ENCODE peak calls at places on chromosomes 1 and 21, in nine cellular contexts. J, K, D, R, O, Q, A, L and X are unnamed samples.

GRCh38 chr1:214009613-214010550 is 22.1 kb downstream of the PROX1 start:
- DNase-seq in J (no peak), K (no peak), D (no peak), R (no peak), O (no peak), Q (no peak), A (no peak), L (no peak), X (no peak)

GRCh38 chr1:204321051-204321450 is 38.7 kb downstream of the PLEKHA6 start:
- DNase-seq in J (no peak), K (no peak), D (no peak), R (no peak), O (no peak), Q (no peak), A (no peak), L (no peak), X (no peak)

GRCh38 chr1:96999191-96999590 is 277.6 kb downstream of the PTBP2 start:
- DNase-seq in J (no peak), K (no peak), D (no peak), R (no peak), O (no peak), Q (no peak), A (no peak), L (no peak), X (no peak)

GRCh38 chr1:1171551-1172340 is 1.9 kb upstream of the TTLL10 start:
- DNase-seq in J (no peak), K (no peak), D (no peak), R (peak; percentile 26), O (no peak), Q (no peak), A (no peak), L (no peak), X (peak; percentile 75)

GRCh38 chr1:215188302-215188950 is 105.9 kb downstream of the KCNK2 start:
- DNase-seq in J (no peak), K (no peak), D (no peak), R (no peak), O (peak; percentile 55), Q (no peak), A (no peak), L (no peak), X (no peak)

GRCh38 chr1:245241506-245242130 is 86.8 kb downstream of the KIF26B start:
- DNase-seq in J (no peak), K (no peak), D (no peak), R (no peak), O (no peak), Q (no peak), A (no peak), L (no peak), X (no peak)

GRCh38 chr1:26336477-26337205 is 17.3 kb downstream of the CRYBG2 start:
- DNase-seq in J (peak; percentile 36), K (no peak), D (no peak), R (peak; percentile 71), O (peak; percentile 81), Q (no peak), A (peak; percentile 80), L (peak; percentile 65), X (peak; percentile 87)

GRCh38 chr1:53402891-53403655 is 56.1 kb upstream of the DMRTB1 start:
- DNase-seq in J (no peak), K (no peak), D (no peak), R (no peak), O (no peak), Q (no peak), A (no peak), L (no peak), X (no peak)

GRCh38 chr1:169460193-169460833 is 25.4 kb downstream of the SLC19A2 start:
- DNase-seq in J (no peak), K (no peak), D (no peak), R (peak; percentile 8), O (no peak), Q (peak; percentile 26), A (no peak), L (no peak), X (no peak)

GRCh38 chr1:162466797-162467196 is 30.8 kb upstream of the UHMK1 start:
- DNase-seq in J (no peak), K (no peak), D (no peak), R (no peak), O (no peak), Q (no peak), A (no peak), L (no peak), X (no peak)

GRCh38 chr1:99756598-99756997 is 9.8 kb downstream of the FRRS1 start:
- DNase-seq in J (no peak), K (no peak), D (no peak), R (no peak), O (no peak), Q (peak; percentile 51), A (no peak), L (no peak), X (no peak)

GRCh38 chr1:26078286-26079177 is 11.1 kb upstream of the TRIM63 start:
- DNase-seq in J (no peak), K (no peak), D (no peak), R (no peak), O (no peak), Q (no peak), A (no peak), L (no peak), X (no peak)

GRCh38 chr1:16266411-16267118 is 29.6 kb upstream of the CPLANE2 start:
- DNase-seq in J (no peak), K (peak; percentile 34), D (no peak), R (no peak), O (no peak), Q (peak; percentile 88), A (no peak), L (no peak), X (no peak)

GRCh38 chr1:3049164-3049563 is 19.8 kb upstream of the PRDM16 start:
- DNase-seq in J (no peak), K (no peak), D (no peak), R (no peak), O (no peak), Q (no peak), A (no peak), L (no peak), X (no peak)

GRCh38 chr1:186420311-186420710 is 40.6 kb downstream of the PDC start:
- DNase-seq in J (no peak), K (no peak), D (no peak), R (no peak), O (no peak), Q (no peak), A (no peak), L (no peak), X (no peak)

GRCh38 chr21:39182484-39183271 is 573 bp downstream of the PSMG1 start:
- DNase-seq in J (no peak), K (peak; percentile 23), D (no peak), R (no peak), O (no peak), Q (peak; percentile 23), A (no peak), L (no peak), X (no peak)

GRCh38 chr21:29382029-29382654 is 83.4 kb downstream of the BACH1 start:
- DNase-seq in J (peak; percentile 65), K (no peak), D (no peak), R (no peak), O (no peak), Q (peak; percentile 32), A (no peak), L (no peak), X (no peak)

GRCh38 chr1:234065794-234066447 is 161.4 kb downstream of the SLC35F3 start:
- DNase-seq in J (peak; percentile 62), K (peak; percentile 45), D (peak; percentile 6), R (peak; percentile 24), O (peak; percentile 85), Q (peak; percentile 67), A (peak; percentile 17), L (peak; percentile 79), X (peak; percentile 26)

GRCh38 chr1:160724445-160725242 is 13.0 kb upstream of the CD48 start:
- DNase-seq in J (no peak), K (no peak), D (no peak), R (no peak), O (no peak), Q (no peak), A (no peak), L (no peak), X (no peak)

GRCh38 chr1:154420172-154420571 is 15.0 kb downstream of the IL6R start:
- DNase-seq in J (peak; percentile 81), K (peak; percentile 83), D (no peak), R (no peak), O (no peak), Q (peak; percentile 97), A (peak; percentile 39), L (no peak), X (no peak)

GRCh38 chr1:247334378-247335133 is 2.9 kb upstream of the ZNF496 start:
- DNase-seq in J (no peak), K (no peak), D (no peak), R (no peak), O (no peak), Q (no peak), A (no peak), L (no peak), X (no peak)

GRCh38 chr1:174398246-174398645 is 49.5 kb upstream of the GPR52 start:
- DNase-seq in J (no peak), K (no peak), D (no peak), R (no peak), O (no peak), Q (peak; percentile 20), A (no peak), L (no peak), X (no peak)

GRCh38 chr1:119743776-119744597 is 24.7 kb downstream of the HMGCS2 start:
- DNase-seq in J (peak; percentile 83), K (peak; percentile 50), D (peak; percentile 53), R (peak; percentile 22), O (peak; percentile 45), Q (peak; percentile 78), A (peak; percentile 14), L (peak; percentile 70), X (peak; percentile 24)

GRCh38 chr21:42191064-42191463 is 27.9 kb upstream of the ABCG1 start:
- DNase-seq in J (no peak), K (no peak), D (no peak), R (no peak), O (no peak), Q (no peak), A (no peak), L (no peak), X (no peak)

GRCh38 chr21:37668462-37669239 is 247.6 kb downstream of the KCNJ6 start:
- DNase-seq in J (no peak), K (no peak), D (no peak), R (no peak), O (no peak), Q (no peak), A (no peak), L (no peak), X (no peak)

GRCh38 chr21:32940079-32941014 is 85.4 kb upstream of the OLIG2 start:
- DNase-seq in J (peak; percentile 34), K (peak; percentile 40), D (no peak), R (peak; percentile 29), O (peak; percentile 14), Q (peak; percentile 65), A (no peak), L (peak; percentile 75), X (peak; percentile 13)